ENCODE peak calls at places on chromosomes 3 and 15, in ten cellular contexts. H is heart left ventricle, E is foreskin fibroblast, F is nephron progenitor cell, V is GM13977, C is tibial nerve, S is tibial artery, A is NB4, Y is fibroblast of pulmonary artery, W is fibroblast of mammary gland. M is an unnamed sample.

GRCh38 chr3:192545346-192545745 is 182.0 kb downstream of the FGF12 start:
- DNase-seq in A (no peak), H (no peak), Y (no peak), F (no peak), V (no peak), W (no peak), S (no peak), E (no peak), C (no peak), M (no peak)

GRCh38 chr3:58377168-58377567 is 44.5 kb downstream of the PXK start:
- DNase-seq in W (no peak), C (no peak), E (no peak), F (no peak), V (no peak), Y (no peak), H (no peak), S (no peak), A (no peak), M (no peak)

GRCh38 chr15:31605467-31605931 is 278.9 kb downstream of the KLF13 start:
- DNase-seq in S (no peak), F (peak; percentile 33), H (no peak), C (no peak), A (peak; percentile 16), E (no peak), W (peak; percentile 25), V (no peak), Y (no peak), M (no peak)

GRCh38 chr3:23051240-23052140 is 151.6 kb upstream of the UBE2E2 start:
- DNase-seq in F (no peak), E (no peak), A (no peak), S (no peak), V (no peak), Y (no peak), H (no peak), C (no peak), W (no peak), M (no peak)

GRCh38 chr15:44812029-44812517 is 75.7 kb downstream of the TRIM69 start:
- DNase-seq in C (no peak), H (no peak), S (no peak), E (no peak), W (no peak), A (no peak), V (no peak), F (no peak), Y (no peak), M (no peak)

GRCh38 chr3:187725653-187726370 is 19.5 kb downstream of the BCL6 start:
- DNase-seq in V (no peak), H (no peak), Y (no peak), A (no peak), S (no peak), W (no peak), F (no peak), C (no peak), E (no peak), M (no peak)

GRCh38 chr3:111284485-111285187 is 213.0 kb downstream of the NECTIN3 start:
- DNase-seq in F (no peak), C (no peak), S (no peak), W (no peak), Y (no peak), H (no peak), E (no peak), A (no peak), V (no peak), M (no peak)

GRCh38 chr3:7610634-7611033 is 749.7 kb downstream of the GRM7 start:
- DNase-seq in E (no peak), W (no peak), C (no peak), H (no peak), V (no peak), S (no peak), Y (no peak), F (no peak), A (no peak), M (no peak)

GRCh38 chr3:37945803-37946530 is 44.6 kb upstream of the VILL start:
- DNase-seq in S (no peak), E (peak; percentile 48), A (no peak), Y (peak; percentile 81), H (no peak), C (no peak), F (peak; percentile 12), V (no peak), W (no peak), M (no peak)

GRCh38 chr15:95417761-95418160 is 912.7 kb upstream of the NR2F2 start:
- DNase-seq in E (no peak), C (no peak), S (no peak), Y (no peak), V (no peak), F (no peak), H (no peak), A (no peak), W (no peak), M (no peak)

GRCh38 chr15:57895291-57895690 is 170.2 kb downstream of the ALDH1A2 start:
- DNase-seq in F (no peak), Y (no peak), S (no peak), C (no peak), A (no peak), W (no peak), V (no peak), E (no peak), H (no peak), M (no peak)

GRCh38 chr15:45088801-45089711 is 24.9 kb downstream of the DUOX2 start:
- DNase-seq in W (peak; percentile 14), Y (no peak), E (no peak), S (no peak), V (no peak), A (no peak), C (no peak), F (peak; percentile 18), H (no peak), M (no peak)

GRCh38 chr3:90026406-90026805 is 919.0 kb downstream of the EPHA3 start:
- DNase-seq in F (no peak), W (no peak), H (no peak), Y (no peak), V (no peak), C (no peak), S (no peak), E (no peak), A (no peak), M (no peak)

GRCh38 chr3:72386322-72386721 is 461.9 kb downstream of the SHQ1 start:
- DNase-seq in H (no peak), W (no peak), Y (no peak), E (no peak), A (no peak), V (no peak), C (no peak), S (no peak), F (no peak), M (no peak)

GRCh38 chr15:68220967-68221366 is 8.6 kb downstream of the CLN6 start:
- DNase-seq in V (no peak), Y (no peak), E (no peak), W (no peak), S (no peak), H (no peak), F (no peak), A (no peak), C (no peak), M (no peak)

GRCh38 chr3:10466186-10466585 is 39.2 kb downstream of the ATP2B2 start:
- DNase-seq in S (no peak), Y (no peak), H (no peak), F (no peak), C (no peak), E (no peak), V (no peak), W (no peak), A (no peak), M (no peak)

GRCh38 chr3:79994397-79994796 is 226.6 kb upstream of the ROBO1 start:
- DNase-seq in H (no peak), C (no peak), F (no peak), W (no peak), Y (no peak), S (no peak), E (no peak), V (no peak), A (peak; percentile 6), M (no peak)

GRCh38 chr3:54905230-54905888 is 22.5 kb downstream of the LRTM1 start:
- DNase-seq in V (no peak), E (no peak), F (no peak), Y (peak; percentile 26), H (no peak), C (no peak), A (no peak), W (peak; percentile 19), S (no peak), M (no peak)
- TF ChIP-seq CTCF in V (no peak), E (no peak), F (no peak), Y (no peak), H (no peak), C (no peak), A (no peak), W (no peak), S (no peak), M (no peak)

GRCh38 chr3:172201990-172202318 is 162.6 kb downstream of the FNDC3B start:
- DNase-seq in Y (peak; percentile 96), W (peak; percentile 84), A (no peak), H (no peak), C (no peak), F (no peak), S (no peak), E (peak; percentile 66), V (no peak), M (no peak)
- TF ChIP-seq CTCF in Y (no peak), W (peak; percentile 7), A (no peak), H (no peak), C (no peak), F (no peak), S (no peak), E (no peak), V (no peak), M (no peak)

DNA sequence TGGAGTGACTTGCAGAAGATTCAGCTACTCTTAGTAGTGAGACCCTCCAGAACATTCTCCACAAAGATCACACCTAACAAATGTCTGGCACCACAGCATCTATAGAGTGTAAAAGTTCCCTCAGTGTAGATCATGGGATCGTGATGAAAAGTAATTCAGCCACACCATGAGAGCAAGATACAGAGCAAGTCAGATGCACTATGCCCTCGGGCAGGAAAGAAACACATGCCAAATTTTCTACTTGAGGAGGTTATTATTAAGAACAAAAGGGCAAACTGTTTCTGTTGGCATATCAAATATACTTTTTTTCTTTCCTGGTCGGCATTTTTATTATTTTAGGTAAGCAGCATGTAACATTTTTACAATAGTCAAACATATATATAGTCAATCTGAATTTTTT is 44.8 kb upstream of the SNTN start:
- DNase-seq in C (no peak), S (no peak), E (no peak), H (no peak), F (no peak), Y (no peak), A (no peak), W (no peak), V (no peak), M (no peak)
- TF ChIP-seq CTCF in C (no peak), S (no peak), E (no peak), H (no peak), F (no peak), Y (no peak), A (no peak), W (no peak), V (no peak), M (no peak)

GRCh38 chr15:29938701-29939340 is 116.6 kb upstream of the TJP1 start:
- DNase-seq in S (no peak), F (no peak), E (no peak), H (no peak), W (peak; percentile 14), V (no peak), C (no peak), Y (no peak), A (no peak), M (no peak)
- TF ChIP-seq CTCF in S (peak; percentile 7), F (no peak), E (no peak), H (peak; percentile 15), W (no peak), V (no peak), C (no peak), Y (peak; percentile 18), A (no peak), M (no peak)